ENCODE peak calls at places on chromosomes 7 and 10, in four cellular contexts. U, K, V and C are unnamed samples.

GRCh38 chr7:79529214-79529895 is 75.9 kb upstream of the MAGI2 start:
- DNase-seq in V (no peak), K (no peak), U (no peak), C (no peak)

GRCh38 chr10:132707776-132708171 is 78.2 kb downstream of the NKX6-2 start:
- DNase-seq in U (no peak), V (no peak), K (no peak), C (no peak)

GRCh38 chr10:18463673-18464211 is 187.6 kb downstream of the NSUN6 start:
- DNase-seq in U (no peak), K (no peak), V (no peak), C (no peak)

GRCh38 chr10:84138478-84139125 is 707 bp upstream of the GHITM start:
- DNase-seq in V (no peak), U (peak; percentile 1), K (peak; percentile 55), C (no peak)

GRCh38 chr10:94108200-94108599 is 114.5 kb downstream of the PLCE1 start:
- DNase-seq in V (peak; percentile 87), K (no peak), U (peak; percentile 83), C (peak; percentile 10)

GRCh38 chr7:3408814-3409595 is 108.0 kb downstream of the SDK1 start:
- DNase-seq in K (no peak), V (no peak), U (no peak), C (no peak)

GRCh38 chr7:124462249-124462648 is 303.3 kb downstream of the GPR37 start:
- DNase-seq in V (peak; percentile 29), U (peak; percentile 64), K (no peak), C (no peak)

GRCh38 chr10:17112566-17112965 is 17.0 kb downstream of the CUBN start:
- DNase-seq in V (no peak), U (no peak), K (no peak), C (no peak)

GRCh38 chr7:132603241-132603789 is 27.0 kb upstream of the PLXNA4 start:
- DNase-seq in K (no peak), U (no peak), V (no peak), C (no peak)

GRCh38 chr7:7969306-7970112 is 913 bp downstream of the GLCCI1 start:
- DNase-seq in K (no peak), V (peak; percentile 51), U (no peak), C (no peak)

GRCh38 chr10:63765126-63765525 is 243.9 kb downstream of the REEP3 start:
- DNase-seq in U (no peak), V (peak; percentile 26), K (no peak), C (no peak)

GRCh38 chr10:119087271-119087897 is 6.8 kb upstream of the EIF3A start:
- DNase-seq in U (no peak), V (no peak), K (no peak), C (no peak)

GRCh38 chr7:73860859-73861258 is at the start of gene TMEM270:
- DNase-seq in K (no peak), U (no peak), V (no peak), C (no peak)

GRCh38 chr10:79093658-79094411 is 25.1 kb downstream of the ZMIZ1 start:
- DNase-seq in K (no peak), V (peak; percentile 51), U (no peak), C (no peak)

GRCh38 chr10:4008676-4009382 is 223.8 kb upstream of the KLF6 start:
- DNase-seq in K (no peak), U (peak; percentile 48), V (no peak), C (no peak)

GRCh38 chr10:69912584-69912983 is 110.9 kb downstream of the COL13A1 start:
- DNase-seq in U (no peak), V (no peak), K (no peak), C (no peak)

GRCh38 chr10:29026065-29026797 is 262.6 kb upstream of the LYZL1 start:
- DNase-seq in U (no peak), V (no peak), K (no peak), C (no peak)
- TF ChIP-seq CTCF in U (no peak), V (no peak), K (no peak), C (no peak)

DNA sequence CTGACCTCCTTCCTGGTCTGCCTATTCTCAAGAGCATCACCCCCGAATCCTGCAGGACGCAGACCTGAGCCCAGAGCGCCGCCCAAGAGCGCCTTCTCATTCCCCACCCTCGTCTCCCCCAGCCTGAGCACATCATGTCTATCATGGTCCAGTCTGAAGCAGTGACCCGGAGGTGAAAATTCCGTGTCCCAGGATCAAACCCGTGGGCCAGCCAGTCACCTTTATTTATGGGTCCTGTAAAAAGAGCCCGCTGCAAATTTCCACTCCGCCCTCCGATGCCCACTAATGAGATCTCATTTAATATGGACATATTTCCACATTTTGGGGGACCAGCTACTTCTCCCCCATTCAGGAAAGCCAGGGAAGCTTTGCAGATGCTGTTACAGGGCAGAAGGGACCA is 122.5 kb upstream of the MGMT start:
- DNase-seq in V (no peak), U (no peak), K (no peak), C (no peak)
- TF ChIP-seq CTCF in V (no peak), U (no peak), K (no peak), C (no peak)

DNA sequence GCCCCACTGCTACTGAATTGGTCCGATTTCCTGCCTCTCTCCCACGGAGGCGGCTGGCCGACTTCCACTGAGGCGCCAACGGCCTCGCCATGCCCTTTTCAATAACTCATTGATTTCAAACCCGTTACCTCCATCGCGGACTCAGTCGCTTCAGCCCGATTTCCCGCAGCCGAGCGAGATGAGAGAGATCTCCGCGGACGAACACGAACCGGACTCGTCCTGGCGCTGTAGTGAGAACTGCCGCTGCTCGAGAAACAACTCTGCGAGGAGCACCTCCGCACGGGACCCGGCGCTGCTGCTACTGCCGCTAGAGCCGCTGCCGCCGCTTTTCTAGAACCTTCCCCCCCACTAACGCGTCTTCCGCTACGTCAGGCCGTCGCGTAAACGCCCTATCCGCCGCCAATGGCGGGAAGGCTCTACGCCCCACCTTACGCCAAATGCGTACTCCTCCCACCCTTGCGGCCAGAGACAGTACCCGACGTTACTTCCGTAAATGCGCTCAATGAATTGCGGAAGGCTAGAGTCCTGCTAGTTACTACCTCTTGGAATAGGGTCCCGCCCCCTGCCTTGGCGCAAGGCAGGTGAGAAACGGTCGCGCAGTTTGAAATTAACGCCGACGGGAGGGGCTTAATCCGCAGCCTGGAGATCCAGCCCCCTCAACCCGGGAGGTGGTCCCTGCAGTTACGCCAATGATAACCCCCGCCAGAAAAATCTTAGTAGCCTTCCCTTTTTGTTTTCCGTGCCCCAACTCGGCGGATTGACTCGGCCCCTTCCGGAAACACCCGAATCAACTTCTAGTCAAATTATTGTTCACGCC is at the start of gene HNRNPA2B1:
- DNase-seq in U (peak; percentile 94), V (peak; percentile 98), K (peak; percentile 63), C (peak; percentile 92)
- TF ChIP-seq CTCF in U (no peak), V (no peak), K (no peak), C (no peak)

DNA sequence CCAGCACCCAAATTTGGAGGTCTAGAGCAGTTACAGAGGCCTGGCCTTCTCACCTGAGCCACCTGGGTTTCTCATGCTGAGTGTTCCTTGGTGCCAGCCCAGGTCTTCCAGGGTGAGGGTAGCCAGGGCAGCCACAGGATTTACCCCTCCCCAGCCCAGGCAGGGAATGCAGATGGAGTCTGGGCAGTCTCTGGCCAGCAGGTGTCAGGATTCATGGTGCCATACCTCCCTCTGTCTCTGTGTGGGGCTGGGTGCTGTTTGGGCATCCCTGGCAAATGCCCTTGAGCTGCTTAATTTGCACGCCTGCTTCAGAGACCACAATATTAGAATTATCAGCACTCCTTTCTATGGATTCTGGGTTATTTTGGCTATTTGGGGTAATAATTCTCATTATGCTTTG is 246.7 kb downstream of the GFRA1 start:
- DNase-seq in U (no peak), V (no peak), K (no peak), C (no peak)
- TF ChIP-seq CTCF in U (peak; percentile 24), V (no peak), K (no peak), C (no peak)

GRCh38 chr7:18399624-18400235 is 95.8 kb upstream of the HDAC9 start:
- DNase-seq in V (no peak), K (no peak), U (no peak), C (no peak)
- TF ChIP-seq CTCF in V (no peak), K (no peak), U (no peak), C (no peak)